ENCODE peak calls at places on chromosome 14, in six cellular contexts. I, O, X, D, M and E are unnamed samples. For H3K4me1, the result is how much of the 10 kb centered on the place peaks cover.

GRCh38 chr14:71647086-71647784 is 285.0 kb upstream of the RGS6 start:
- DNase-seq in M (no peak), O (no peak), I (no peak), X (no peak), D (no peak), E (no peak)

GRCh38 chr14:105100931-105101330 is 35.7 kb upstream of the GPR132 start:
- DNase-seq in X (no peak), D (no peak), I (no peak), M (no peak), O (no peak), E (peak)

GRCh38 chr14:58832010-58832409 is 194.2 kb downstream of the DACT1 start:
- DNase-seq in O (no peak), M (no peak), X (no peak), I (no peak), D (no peak), E (no peak)

GRCh38 chr14:55814873-55815272 is 234.9 kb downstream of the KTN1 start:
- DNase-seq in D (peak), M (no peak), O (no peak), I (peak), X (no peak), E (no peak)

GRCh38 chr14:66815687-66816086 is 307.7 kb downstream of the GPHN start:
- DNase-seq in I (no peak), D (no peak), X (no peak), M (no peak), O (no peak), E (no peak)

GRCh38 chr14:103563089-103563620 is 395 bp downstream of the COA8 start:
- DNase-seq in I (no peak), M (peak), X (no peak), O (peak), D (no peak), E (peak)

GRCh38 chr14:74400919-74401503 is 25.0 kb downstream of the SYNDIG1L start:
- DNase-seq in X (no peak), I (no peak), D (no peak), M (no peak), O (no peak), E (peak)

GRCh38 chr14:57962293-57962996 is 96.6 kb upstream of the SLC35F4 start:
- DNase-seq in I (no peak), M (no peak), X (no peak), O (no peak), D (no peak), E (no peak)

GRCh38 chr14:26694521-26694920 is 96.7 kb upstream of the NOVA1 start:
- DNase-seq in O (peak), I (no peak), M (no peak), X (no peak), D (no peak), E (no peak)

GRCh38 chr14:99603471-99603933 is 505 bp downstream of the CCDC85C start:
- DNase-seq in X (no peak), O (no peak), D (peak), I (peak), M (no peak), E (no peak)

GRCh38 chr14:36315159-36315853 is 5.1 kb downstream of the MBIP start:
- DNase-seq in O (no peak), D (no peak), I (no peak), M (no peak), X (no peak), E (no peak)

GRCh38 chr14:100892496-100893227 is 10.9 kb downstream of the RTL1 start:
- DNase-seq in X (no peak), I (no peak), D (no peak), O (no peak), M (no peak), E (peak)

GRCh38 chr14:64646103-64646502 is 58.1 kb upstream of the PLEKHG3 start:
- DNase-seq in O (no peak), D (no peak), X (no peak), M (no peak), I (peak), E (no peak)

GRCh38 chr14:74510211-74510931 is 16.8 kb downstream of the ISCA2 start:
- DNase-seq in O (no peak), I (peak), X (no peak), D (peak), M (peak), E (peak)

GRCh38 chr14:95477411-95478089 is 38.9 kb downstream of the SYNE3 start:
- DNase-seq in O (no peak), X (no peak), I (no peak), M (no peak), D (no peak), E (no peak)
- H3K4me1 ChIP-seq in O (under half), X (half or more), I (under half), M (under half), D (under half), E (half or more)

DNA sequence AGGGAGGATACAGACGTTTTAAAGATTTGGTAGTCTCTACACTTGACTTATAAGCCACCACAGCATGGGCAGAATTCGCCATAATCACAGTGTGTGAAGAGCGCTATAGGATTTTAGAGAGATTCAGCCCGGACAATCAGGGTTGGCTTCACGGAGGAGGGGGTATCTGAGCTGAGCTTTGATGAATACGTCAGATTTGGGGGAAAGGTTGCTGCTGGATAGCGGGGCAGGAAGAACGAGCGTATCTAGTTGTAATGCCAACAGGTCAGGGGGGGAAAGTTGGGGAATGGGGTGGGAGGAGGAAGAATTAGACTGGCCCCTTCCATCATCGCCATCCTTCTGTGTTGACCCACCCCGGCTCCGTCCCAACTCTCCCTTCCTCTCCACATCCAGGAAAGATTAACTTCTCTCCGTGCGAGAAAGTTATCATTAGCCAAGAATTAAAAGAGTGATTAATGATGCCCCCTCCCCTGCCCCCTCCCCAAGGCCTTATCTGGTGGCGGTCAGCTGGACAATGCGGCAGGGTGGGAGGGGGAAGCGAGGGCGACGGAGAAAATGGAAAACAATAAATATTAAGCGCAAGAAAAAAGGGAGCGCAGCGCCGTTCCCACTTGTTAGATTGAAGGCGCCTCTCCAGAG is 13.5 kb upstream of the GPATCH2L start:
- DNase-seq in M (no peak), O (no peak), D (no peak), I (no peak), X (no peak), E (no peak)
- H3K4me3 ChIP-seq in M (peak), O (no peak), D (no peak), I (no peak), X (peak), E (peak)

GRCh38 chr14:68844210-68844545 is 51.3 kb upstream of the ZFP36L1 start:
- DNase-seq in D (no peak), X (no peak), M (no peak), I (no peak), O (no peak), E (no peak)
- H3K27ac ChIP-seq in D (no peak), X (no peak), M (no peak), I (no peak), O (no peak), E (no peak)

GRCh38 chr14:61584258-61584657 is 111.1 kb upstream of the HIF1A start:
- DNase-seq in O (no peak), D (peak), X (no peak), I (peak), M (no peak), E (no peak)
- H3K4me1 ChIP-seq in O (under half), D (under half), X (half or more), I (under half), M (under half), E (under half)

GRCh38 chr14:61471297-61471980 is 150.1 kb downstream of the PRKCH start:
- DNase-seq in M (no peak), I (no peak), D (no peak), O (no peak), X (no peak), E (no peak)

GRCh38 chr14:61472025-61472672 is 150.8 kb downstream of the PRKCH start:
- DNase-seq in O (no peak), M (no peak), D (peak), I (peak), X (peak), E (no peak)

GRCh38 chr14:61470954-61471279 is 149.5 kb downstream of the PRKCH start:
- DNase-seq in O (no peak), X (no peak), I (no peak), M (no peak), D (no peak), E (no peak)

GRCh38 chr14:61469771-61470170 is 148.4 kb downstream of the PRKCH start:
- DNase-seq in O (no peak), X (no peak), I (no peak), M (no peak), D (no peak), E (no peak)

DNA sequence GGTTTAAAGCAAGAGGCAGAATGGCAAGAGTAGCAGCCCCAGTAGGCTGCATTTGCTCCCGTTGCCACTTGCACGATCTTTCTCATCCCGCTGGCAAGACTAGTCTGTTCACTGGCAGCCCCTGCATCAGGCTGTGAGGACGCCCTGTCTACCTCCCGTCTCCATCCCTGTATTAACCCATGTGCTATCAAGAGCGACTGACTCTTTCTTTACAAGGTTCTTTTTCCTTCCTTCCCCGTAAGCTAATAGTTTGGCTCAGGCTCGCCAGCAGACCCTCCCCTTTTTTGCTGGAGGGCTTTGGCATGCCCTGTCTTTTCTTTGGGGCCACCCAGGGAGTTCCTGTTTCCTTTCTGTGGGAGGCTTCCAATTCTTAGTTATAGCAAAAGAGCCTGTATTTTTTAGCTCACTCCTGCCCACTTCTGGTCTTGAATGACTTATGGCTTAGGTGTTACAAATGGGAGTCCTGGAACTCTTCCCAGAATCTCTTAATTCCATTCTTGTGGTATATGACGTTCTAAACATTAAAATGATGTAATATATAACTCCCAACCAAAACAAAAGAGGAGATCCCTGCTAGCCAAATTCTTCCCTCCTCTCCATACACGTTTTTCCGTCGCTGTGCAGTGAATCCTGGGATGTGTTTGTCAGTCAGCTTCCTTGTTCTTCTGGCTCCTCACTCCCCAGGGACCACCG is 149.0 kb downstream of the PRKCH start:
- DNase-seq in I (peak), D (peak), X (peak), M (no peak), O (no peak), E (no peak)
- H3K4me3 ChIP-seq in I (no peak), D (peak), X (peak), M (no peak), O (no peak), E (no peak)

GRCh38 chr14:91075553-91075952 is 15.1 kb upstream of the RPS6KA5 start:
- DNase-seq in M (no peak), X (no peak), I (no peak), D (no peak), O (no peak), E (no peak)
- H3K27ac ChIP-seq in M (no peak), X (no peak), I (no peak), D (no peak), O (no peak), E (no peak)

DNA sequence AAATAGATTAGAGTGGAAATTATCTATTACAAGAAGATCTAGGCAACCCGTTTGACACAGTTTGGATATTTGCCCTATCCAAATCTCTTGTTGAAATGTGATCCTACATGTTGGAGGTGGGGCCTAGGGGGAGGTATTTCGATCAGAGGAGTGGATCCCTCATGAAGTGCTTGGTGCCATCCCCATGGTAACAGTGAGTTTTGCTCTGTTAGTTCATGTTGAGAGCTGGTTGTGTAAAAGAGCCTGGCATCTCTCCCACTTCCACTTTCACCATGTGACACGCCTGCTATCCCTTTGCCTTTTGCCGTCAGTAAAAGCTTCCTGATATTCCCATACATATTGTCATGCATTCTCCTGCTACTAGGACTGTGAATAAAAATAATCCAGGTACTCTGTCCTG is 66.4 kb upstream of the FLRT2 start:
- DNase-seq in I (no peak), M (peak), O (no peak), D (no peak), X (no peak), E (no peak)
- H3K4me1 ChIP-seq in I (under half), M (under half), O (under half), D (under half), X (under half), E (under half)

GRCh38 chr14:91533623-91534022 is 23.5 kb upstream of the PPP4R3A start:
- DNase-seq in M (no peak), I (no peak), X (no peak), D (no peak), O (no peak), E (no peak)

GRCh38 chr14:91536327-91536726 is 26.2 kb upstream of the PPP4R3A start:
- DNase-seq in I (no peak), M (no peak), D (no peak), O (no peak), X (no peak), E (no peak)
- H3K4me3 ChIP-seq in I (no peak), M (no peak), D (no peak), O (no peak), X (no peak), E (no peak)

DNA sequence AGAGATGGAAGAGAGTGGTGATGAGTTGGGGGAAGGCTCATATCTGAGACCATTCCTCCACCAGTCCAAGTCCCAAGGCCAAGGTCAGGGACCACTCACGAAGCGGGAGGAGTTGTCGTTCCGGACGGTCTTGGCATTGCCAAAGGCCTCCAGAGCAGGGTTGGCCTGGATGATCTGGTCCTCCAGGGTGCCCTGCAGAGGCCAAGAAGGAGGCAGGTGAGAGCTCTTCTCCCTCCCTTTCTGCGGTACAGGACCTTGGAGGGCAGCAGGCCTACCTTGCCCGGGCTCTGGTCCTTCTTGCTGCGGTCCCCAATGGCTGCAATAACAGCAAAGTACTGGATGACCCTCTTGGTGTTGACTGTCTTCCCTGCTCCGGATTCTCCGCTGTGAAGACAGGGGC is 4.0 kb downstream of the MYH7 start:
- DNase-seq in I (no peak), D (no peak), M (no peak), X (no peak), O (no peak), E (peak)
- H3K27ac ChIP-seq in I (no peak), D (no peak), M (no peak), X (no peak), O (no peak), E (no peak)